ENCODE peak calls at places on chromosomes 6 and 20, in six cellular contexts. W is HepG2, L is cardiac muscle cell, R is OCI-LY7, C is IMR-90, G is SJSA1. P is an unnamed sample.
A peak's percentile ranks its signal among the peaks of the same experiment; 100 is the strongest.

GRCh38 chr6:31711233-31711632 is 3.9 kb upstream of the LY6G6D start:
- DNase-seq in W (no peak), L (no peak), R (no peak), C (no peak), G (no peak), P (no peak)

GRCh38 chr6:4394786-4395185 is 259.4 kb upstream of the ECI2 start:
- DNase-seq in W (no peak), L (no peak), R (no peak), C (no peak), G (no peak), P (no peak)

GRCh38 chr6:130473886-130474285 is 108.1 kb downstream of the TMEM200A start:
- DNase-seq in W (no peak), L (peak; percentile 12), R (no peak), C (peak; percentile 69), G (peak; percentile 20), P (no peak)

GRCh38 chr20:17662333-17663039 is 19.6 kb downstream of the RRBP1 start:
- DNase-seq in W (no peak), L (peak; percentile 96), R (no peak), C (peak; percentile 48), G (no peak), P (peak; percentile 28)

GRCh38 chr20:34922654-34923381 is 32.8 kb downstream of the GSS start:
- DNase-seq in W (peak; percentile 73), L (peak; percentile 88), R (no peak), C (peak; percentile 83), G (no peak), P (no peak)

GRCh38 chr6:109059148-109059547 is 35.5 kb downstream of the SESN1 start:
- DNase-seq in W (peak; percentile 39), L (peak; percentile 61), R (no peak), C (peak; percentile 28), G (no peak), P (no peak)

GRCh38 chr6:135014353-135014832 is 40.2 kb downstream of the HBS1L start:
- DNase-seq in W (no peak), L (no peak), R (no peak), C (no peak), G (no peak), P (no peak)

GRCh38 chr6:28565823-28566526 is 40.3 kb downstream of the GPX5 start:
- DNase-seq in W (peak; percentile 83), L (no peak), R (no peak), C (no peak), G (no peak), P (no peak)

GRCh38 chr20:5002077-5002413 is 735 bp upstream of the SLC23A2 start:
- DNase-seq in W (no peak), L (no peak), R (no peak), C (no peak), G (no peak), P (peak; percentile 11)

GRCh38 chr6:163419413-163420314 is 5.1 kb downstream of the QKI start:
- DNase-seq in W (no peak), L (peak; percentile 39), R (no peak), C (peak; percentile 44), G (peak; percentile 31), P (no peak)

GRCh38 chr20:62232194-62232593 is 6.1 kb upstream of the OSBPL2 start:
- DNase-seq in W (no peak), L (no peak), R (no peak), C (no peak), G (no peak), P (no peak)

GRCh38 chr20:1934578-1935573 is 39.7 kb downstream of the SIRPA start:
- DNase-seq in W (no peak), L (peak; percentile 97), R (no peak), C (peak; percentile 78), G (no peak), P (no peak)

GRCh38 chr6:99002826-99003225 is 55.1 kb upstream of the FBXL4 start:
- DNase-seq in W (no peak), L (peak; percentile 6), R (no peak), C (no peak), G (no peak), P (no peak)

GRCh38 chr20:3660262-3661059 is 2.7 kb downstream of the GFRA4 start:
- DNase-seq in W (no peak), L (no peak), R (no peak), C (no peak), G (no peak), P (no peak)

GRCh38 chr6:31272431-31272830 is 539 bp upstream of the HLA-C start:
- DNase-seq in W (no peak), L (peak; percentile 7), R (peak; percentile 30), C (no peak), G (no peak), P (no peak)

GRCh38 chr6:147936703-147937102 is 405.9 kb upstream of the SASH1 start:
- DNase-seq in W (no peak), L (no peak), R (no peak), C (no peak), G (no peak), P (no peak)

GRCh38 chr6:14026831-14027539 is 90.6 kb upstream of the CD83 start:
- DNase-seq in W (no peak), L (peak; percentile 14), R (no peak), C (peak; percentile 18), G (no peak), P (peak; percentile 1)

GRCh38 chr6:70411948-70412796 is 1.1 kb upstream of the FAM135A start:
- DNase-seq in W (no peak), L (no peak), R (no peak), C (no peak), G (no peak), P (peak; percentile 25)

GRCh38 chr20:63942250-63943006 is 13.8 kb downstream of the UCKL1 start:
- DNase-seq in W (no peak), L (peak; percentile 12), R (peak; percentile 82), C (peak; percentile 4), G (no peak), P (peak; percentile 65)

GRCh38 chr6:132877003-132877402 is 62.6 kb downstream of the RPS12 start:
- DNase-seq in W (no peak), L (no peak), R (no peak), C (no peak), G (no peak), P (no peak)

GRCh38 chr6:89669002-89669401 is 30.5 kb upstream of the LYRM2 start:
- DNase-seq in W (no peak), L (peak; percentile 63), R (no peak), C (peak; percentile 44), G (no peak), P (no peak)

GRCh38 chr20:3902446-3902845 is 13.3 kb downstream of the PANK2 start:
- DNase-seq in W (no peak), L (no peak), R (no peak), C (no peak), G (no peak), P (no peak)

GRCh38 chr20:37231970-37232620 is 29.5 kb downstream of the GHRH start:
- DNase-seq in W (no peak), L (no peak), R (no peak), C (no peak), G (no peak), P (peak; percentile 97)

GRCh38 chr20:44208770-44209169 is 1.8 kb downstream of the OSER1 start:
- DNase-seq in W (peak; percentile 82), L (peak; percentile 12), R (no peak), C (peak; percentile 66), G (peak; percentile 35), P (no peak)

DNA sequence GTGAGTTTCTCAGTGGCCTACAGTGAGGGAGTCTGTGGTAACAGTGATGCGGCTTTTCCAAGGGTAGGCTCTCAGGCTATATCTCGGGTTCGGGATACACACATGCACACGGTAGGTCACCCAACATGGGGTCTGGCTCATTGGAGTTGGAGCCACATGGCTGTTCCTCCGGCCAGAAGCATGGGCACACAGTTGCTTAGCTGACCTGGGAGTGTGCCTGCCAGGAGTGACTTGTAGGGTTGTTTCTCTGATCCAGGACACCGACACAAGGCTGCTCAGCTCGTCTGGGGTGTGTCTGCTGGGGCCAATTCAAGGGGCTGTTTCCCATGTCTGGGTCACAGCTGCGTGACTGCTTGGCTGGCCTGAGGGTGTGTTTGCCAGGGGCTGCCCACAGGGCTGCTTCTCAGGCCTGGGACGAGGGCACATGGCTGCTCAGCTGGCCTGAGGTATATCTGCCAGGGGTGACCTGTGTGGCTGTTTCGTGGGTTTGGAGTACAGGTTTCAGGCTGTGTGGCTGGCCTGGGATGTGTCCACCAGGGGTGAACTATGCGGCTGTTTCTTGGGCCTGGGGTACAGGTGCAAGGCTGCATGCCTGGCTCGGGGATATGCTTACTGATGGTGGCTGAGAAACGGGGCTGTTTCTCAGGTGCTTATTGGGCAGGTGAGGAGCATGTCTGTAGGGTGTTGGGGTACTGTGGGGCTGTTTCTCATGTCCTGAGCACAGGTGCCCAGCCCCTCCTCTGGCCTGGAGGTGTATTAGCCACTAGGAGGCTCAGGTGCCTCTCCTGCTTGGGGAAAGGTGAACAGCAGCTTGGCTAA is 15.2 kb downstream of the KIF25 start:
- DNase-seq in W (no peak), L (no peak), R (no peak), C (no peak), G (no peak), P (no peak)
- H3K9me3 ChIP-seq in W (peaks cover 26% of the 10 kb centered on the region), L (no peaks in the 10 kb centered on the region), R (peaks cover 17% of the 10 kb centered on the region), C (peaks cover 25% of the 10 kb centered on the region), G (no peaks in the 10 kb centered on the region), P (peaks cover 24% of the 10 kb centered on the region)

GRCh38 chr20:6007094-6007528 is 46.7 kb downstream of the LRRN4 start:
- DNase-seq in W (peak; percentile 65), L (no peak), R (peak; percentile 17), C (no peak), G (no peak), P (peak; percentile 16)
- H3K4me3 ChIP-seq in W (peak overlapping the region; percentile 98), L (peak overlapping the region; percentile 81), R (peak overlapping the region; percentile 99), C (peak overlapping the region; percentile 92), G (peak overlapping the region; percentile 93), P (peak overlapping the region; percentile 93)

DNA sequence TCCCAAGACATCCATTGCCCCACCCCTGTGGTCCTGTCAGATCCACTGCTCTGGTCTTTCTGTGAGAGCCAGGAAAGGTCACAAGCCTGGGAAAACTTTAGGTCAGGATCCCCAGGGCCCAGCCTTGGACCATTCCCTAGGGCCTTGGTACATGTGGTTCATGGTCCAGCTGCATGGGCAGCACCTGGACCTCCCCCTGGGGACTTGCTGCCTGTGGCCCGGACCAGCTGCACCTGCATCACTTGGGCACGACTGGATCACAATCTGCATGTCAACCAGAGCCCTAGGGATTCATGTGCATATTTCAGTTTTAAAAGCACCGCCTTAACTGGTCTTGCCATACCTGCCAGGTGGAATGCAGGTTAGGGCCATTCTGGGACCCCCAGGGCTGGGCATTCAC is 44.3 kb upstream of the MC3R start:
- DNase-seq in W (no peak), L (no peak), R (no peak), C (no peak), G (no peak), P (no peak)
- H3K9me3 ChIP-seq in W (peaks cover 33% of the 10 kb centered on the region), L (peaks cover 3% of the 10 kb centered on the region), R (peaks cover 15% of the 10 kb centered on the region), C (peaks cover 11% of the 10 kb centered on the region), G (peaks cover 13% of the 10 kb centered on the region), P (peaks cover 15% of the 10 kb centered on the region)

DNA sequence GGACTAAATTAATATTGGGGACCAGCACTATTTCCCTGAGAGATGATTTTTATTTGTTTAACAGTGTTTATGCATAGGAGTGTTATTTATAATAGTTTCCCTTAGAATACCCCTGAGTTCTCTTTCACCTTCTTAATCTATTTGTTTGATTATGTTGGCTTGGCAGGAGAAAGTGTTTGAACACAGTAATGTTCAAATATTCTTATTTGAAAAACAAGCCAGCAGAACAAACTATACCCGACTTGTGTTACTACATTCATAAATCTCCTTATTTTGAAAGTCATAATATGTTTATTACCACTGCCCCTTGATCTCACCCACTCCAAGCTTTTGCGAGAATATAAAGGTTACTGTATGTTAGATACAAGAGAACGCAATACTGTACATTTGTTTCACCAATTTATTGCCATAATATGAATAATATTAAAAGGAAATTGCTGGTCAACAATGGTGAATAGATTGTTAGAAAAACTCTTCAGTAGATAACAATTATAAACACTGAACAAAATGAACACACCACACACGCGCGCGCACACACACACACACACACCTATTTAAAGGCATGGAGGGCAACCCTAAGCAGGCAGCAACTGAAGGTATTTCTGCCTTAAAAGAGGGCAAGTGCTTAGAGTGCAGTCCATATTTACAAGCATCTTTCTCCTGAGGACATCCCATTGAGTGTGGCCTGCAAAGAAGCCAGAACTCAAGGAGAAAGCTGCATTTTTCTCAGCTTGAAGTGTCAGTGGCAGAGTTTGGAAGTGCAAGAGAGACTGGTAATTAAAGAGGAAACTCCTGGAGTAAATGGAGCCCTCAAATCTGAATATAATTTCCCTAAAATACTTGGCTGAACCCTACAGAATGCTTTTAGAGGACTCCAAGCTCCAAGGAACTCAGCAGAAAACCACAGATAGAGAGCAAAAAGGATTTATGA is 279.4 kb upstream of the MAN1A1 start:
- DNase-seq in W (no peak), L (no peak), R (no peak), C (no peak), G (no peak), P (no peak)
- H3K4me3 ChIP-seq in W (no peak overlapping the region), L (no peak overlapping the region), R (no peak overlapping the region), C (no peak overlapping the region), G (no peak overlapping the region), P (no peak overlapping the region)

P was measured in SJCRH30.